ENCODE peak calls at places on chromosomes 4 and X, in six cellular contexts. N is IMR-90, L is A549, O is K562, J is HepG2, Q is GM12878. E is an unnamed sample.
A peak's percentile ranks its signal among the peaks of the same experiment; 100 is the strongest.

GRCh38 chrX:51894697-51895336 is 1.4 kb downstream of the MAGED1 start:
- DNase-seq in N (peak; percentile 31), Q (no peak), O (no peak), L (no peak), J (no peak), E (peak; percentile 12)

GRCh38 chrX:49656554-49656953 is 39.2 kb downstream of the PAGE1 start:
- DNase-seq in L (no peak), O (no peak), J (no peak), Q (no peak), N (no peak), E (no peak)

GRCh38 chr4:89109841-89110540 is 1.3 kb upstream of the TIGD2 start:
- DNase-seq in J (no peak), N (no peak), Q (no peak), L (no peak), O (no peak), E (no peak)

GRCh38 chrX:34578237-34578636 is 78.8 kb downstream of the TMEM47 start:
- DNase-seq in N (peak; percentile 56), O (peak; percentile 0), Q (no peak), L (peak; percentile 13), J (no peak), E (peak; percentile 10)

GRCh38 chr4:150867148-150867547 is 147.9 kb downstream of the LRBA start:
- DNase-seq in O (peak; percentile 86), L (peak; percentile 77), J (peak; percentile 76), Q (peak; percentile 41), N (peak; percentile 81), E (peak; percentile 50)

GRCh38 chrX:22742174-22742573 is 257.6 kb upstream of the DDX53 start:
- DNase-seq in J (no peak), N (peak; percentile 81), Q (no peak), L (no peak), O (no peak), E (no peak)

GRCh38 chr4:156182269-156182668 is 228.6 kb upstream of the CTSO start:
- DNase-seq in Q (no peak), L (no peak), J (no peak), O (no peak), N (no peak), E (no peak)

GRCh38 chr4:147789596-147789995 is 57.7 kb downstream of the ARHGAP10 start:
- DNase-seq in O (no peak), Q (no peak), N (peak; percentile 23), J (no peak), L (no peak), E (no peak)

GRCh38 chrX:108268434-108269080 is 169.7 kb downstream of the COL4A6 start:
- DNase-seq in J (no peak), Q (no peak), N (no peak), L (no peak), O (no peak), E (no peak)

GRCh38 chrX:12554206-12554605 is 237.0 kb upstream of the PRPS2 start:
- DNase-seq in L (no peak), J (no peak), Q (no peak), O (no peak), N (no peak), E (no peak)

GRCh38 chr4:188374870-188375269 is 235.6 kb downstream of the TRIML1 start:
- DNase-seq in J (no peak), L (no peak), Q (no peak), N (no peak), O (no peak), E (no peak)

GRCh38 chr4:180767330-180767729 is 1475.9 kb upstream of the TENM3 start:
- DNase-seq in L (no peak), O (no peak), Q (no peak), J (no peak), N (no peak), E (no peak)

GRCh38 chrX:21926116-21926515 is 14.4 kb upstream of the SMS start:
- DNase-seq in O (no peak), N (peak; percentile 24), J (no peak), L (peak; percentile 18), Q (no peak), E (no peak)

GRCh38 chrX:148310402-148311200 is 189.8 kb upstream of the AFF2 start:
- DNase-seq in N (no peak), Q (peak; percentile 15), L (no peak), O (no peak), J (no peak), E (no peak)

GRCh38 chr4:13543648-13544555 is at the start of gene NKX3-2:
- DNase-seq in N (peak; percentile 20), L (no peak), O (peak; percentile 29), Q (no peak), J (no peak), E (peak; percentile 61)

GRCh38 chr4:53019485-53020382 is 157.6 kb downstream of the RASL11B start:
- DNase-seq in Q (no peak), L (peak; percentile 63), N (peak; percentile 71), J (peak; percentile 94), O (peak; percentile 69), E (no peak)

GRCh38 chrX:10577863-10578262 is 42.5 kb downstream of the MID1 start:
- DNase-seq in N (no peak), O (no peak), Q (no peak), J (no peak), L (no peak), E (no peak)

DNA sequence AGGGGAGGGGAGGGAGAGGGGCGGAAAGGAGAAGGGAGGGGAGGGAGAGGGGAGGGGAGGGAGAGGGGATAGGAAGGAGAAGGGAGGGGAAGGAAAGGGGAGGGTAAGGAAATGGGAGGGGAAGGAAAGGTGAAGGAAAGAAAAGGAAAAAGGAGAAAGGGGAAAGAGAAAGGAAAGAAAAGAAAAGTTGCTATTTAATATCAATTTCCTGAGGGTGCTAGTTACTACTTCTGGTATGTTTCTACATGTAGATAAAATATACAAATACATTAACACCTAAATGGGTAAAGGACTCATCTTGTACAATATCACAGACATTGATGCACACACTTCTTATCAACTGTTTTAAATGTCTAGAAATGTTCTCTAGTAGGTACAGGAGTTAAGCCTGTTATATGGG is 22.6 kb downstream of the ANXA5 start:
- DNase-seq in L (no peak), J (no peak), Q (no peak), O (no peak), N (no peak), E (no peak)
- TF ChIP-seq BHLHE40 in L (no peak), J (no peak), Q (no peak), O (no peak), N (no peak), E (no peak)

GRCh38 chrX:20530319-20530979 is 263.7 kb upstream of the RPS6KA3 start:
- DNase-seq in J (peak; percentile 30), L (peak; percentile 66), O (peak; percentile 47), Q (peak; percentile 5), N (peak; percentile 64), E (peak; percentile 62)

GRCh38 chrX:20529711-20530110 is 263.0 kb upstream of the RPS6KA3 start:
- DNase-seq in L (no peak), Q (no peak), J (no peak), N (no peak), O (no peak), E (no peak)

GRCh38 chrX:20527041-20527440 is 260.3 kb upstream of the RPS6KA3 start:
- DNase-seq in N (no peak), L (no peak), J (peak; percentile 40), Q (no peak), O (no peak), E (no peak)

GRCh38 chrX:20529301-20529700 is 262.6 kb upstream of the RPS6KA3 start:
- DNase-seq in Q (no peak), J (no peak), N (no peak), L (no peak), O (no peak), E (no peak)

DNA sequence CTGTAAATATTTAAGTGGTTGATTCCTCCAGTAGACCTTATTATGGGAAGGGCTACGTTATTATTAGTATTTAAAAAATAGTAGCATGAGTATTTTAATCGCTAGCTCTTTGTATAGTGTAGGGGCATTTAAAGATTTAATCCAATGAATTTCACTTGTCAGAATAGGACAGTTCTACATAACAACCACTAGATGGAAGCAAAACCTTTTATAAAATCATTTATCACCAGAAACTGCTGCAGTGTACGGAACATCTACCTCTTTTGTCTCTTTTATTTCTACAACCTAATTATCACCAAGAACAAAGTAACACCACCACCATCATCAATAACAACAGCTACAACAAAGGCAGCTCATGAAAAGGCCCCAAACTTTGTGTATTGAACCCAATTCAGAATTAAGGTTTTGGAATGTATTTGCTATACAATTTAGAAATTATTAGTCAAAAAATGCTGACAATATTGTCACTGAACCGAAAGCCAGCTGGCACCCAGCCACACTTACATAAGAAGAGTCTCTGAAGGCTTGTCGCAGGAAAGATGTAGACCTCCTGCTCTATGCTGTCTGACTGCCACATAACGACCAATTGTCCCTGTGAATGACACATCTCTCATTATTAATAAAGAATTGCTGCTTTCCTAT is 260.9 kb upstream of the RPS6KA3 start:
- DNase-seq in L (peak; percentile 38), N (peak; percentile 38), O (peak; percentile 4), Q (no peak), J (peak; percentile 21), E (peak; percentile 23)
- TF ChIP-seq BHLHE40 in L (no peak), N (no peak), O (no peak), Q (no peak), J (no peak), E (no peak)

GRCh38 chr4:92305878-92306520 is 2.2 kb downstream of the GRID2 start:
- DNase-seq in J (no peak), N (no peak), O (no peak), L (no peak), Q (no peak), E (peak; percentile 17)

GRCh38 chr4:92303621-92304027 is at the start of gene GRID2:
- DNase-seq in O (no peak), N (peak; percentile 2), J (no peak), Q (no peak), L (no peak), E (peak; percentile 40)

GRCh38 chr4:92304073-92304472 is 307 bp downstream of the GRID2 start:
- DNase-seq in J (no peak), L (no peak), O (no peak), N (no peak), Q (no peak), E (peak; percentile 11)

GRCh38 chr4:92304636-92305035 is 870 bp downstream of the GRID2 start:
- DNase-seq in N (no peak), L (no peak), O (no peak), Q (no peak), J (no peak), E (peak; percentile 19)

GRCh38 chr4:92305148-92305877 is 1.5 kb downstream of the GRID2 start:
- DNase-seq in Q (no peak), O (peak; percentile 0), L (peak; percentile 27), N (peak; percentile 32), J (no peak), E (peak; percentile 74)
- TF ChIP-seq BHLHE40 in Q (no peak), O (no peak), L (no peak), N (no peak), J (no peak), E (no peak)

GRCh38 chr4:75141162-75141561 is 208.2 kb downstream of the PARM1 start:
- DNase-seq in N (no peak), J (no peak), O (no peak), L (no peak), Q (no peak), E (no peak)
- TF ChIP-seq BHLHE40 in N (no peak), J (no peak), O (no peak), L (no peak), Q (no peak), E (no peak)

GRCh38 chrX:40097492-40098263 is at the start of gene BCOR:
- DNase-seq in O (peak; percentile 89), N (peak; percentile 58), L (peak; percentile 80), Q (no peak), J (no peak), E (peak; percentile 66)
- TF ChIP-seq BHLHE40 in O (peak; percentile 55), N (no peak), L (no peak), Q (no peak), J (no peak), E (no peak)